ENCODE peak calls at places on chromosomes 6 and 20, in five cellular contexts. L, V, A, N and P are unnamed samples.

GRCh38 chr20:51569815-51570741 is 27.6 kb upstream of the NFATC2 start:
- DNase-seq in A (no peak), V (no peak), N (peak), L (no peak), P (peak)

GRCh38 chr6:3356056-3356823 is 97.5 kb downstream of the PSMG4 start:
- DNase-seq in A (peak), V (peak), L (peak), N (peak), P (no peak)

GRCh38 chr20:9353916-9354276 is 160.5 kb upstream of the LAMP5 start:
- DNase-seq in V (no peak), N (no peak), A (no peak), L (no peak), P (no peak)

GRCh38 chr6:88491266-88491665 is 325.1 kb upstream of the CNR1 start:
- DNase-seq in N (no peak), A (no peak), L (no peak), V (no peak), P (no peak)

GRCh38 chr20:21702553-21703467 is 2.7 kb upstream of the PAX1 start:
- DNase-seq in V (peak), A (peak), N (peak), L (no peak), P (peak)

GRCh38 chr6:46184114-46184513 is 13.3 kb upstream of the ENPP5 start:
- DNase-seq in L (peak), A (no peak), V (no peak), N (no peak), P (peak)

GRCh38 chr6:77290798-77291197 is 172.5 kb downstream of the HTR1B start:
- DNase-seq in V (no peak), L (no peak), A (no peak), N (no peak), P (no peak)

GRCh38 chr6:46655803-46656202 is 3.0 kb downstream of the SLC25A27 start:
- DNase-seq in L (no peak), A (peak), V (no peak), N (no peak), P (no peak)

GRCh38 chr6:30450908-30451818 is 38.1 kb upstream of the HLA-E start:
- DNase-seq in V (peak), N (peak), L (peak), A (no peak), P (peak)

DNA sequence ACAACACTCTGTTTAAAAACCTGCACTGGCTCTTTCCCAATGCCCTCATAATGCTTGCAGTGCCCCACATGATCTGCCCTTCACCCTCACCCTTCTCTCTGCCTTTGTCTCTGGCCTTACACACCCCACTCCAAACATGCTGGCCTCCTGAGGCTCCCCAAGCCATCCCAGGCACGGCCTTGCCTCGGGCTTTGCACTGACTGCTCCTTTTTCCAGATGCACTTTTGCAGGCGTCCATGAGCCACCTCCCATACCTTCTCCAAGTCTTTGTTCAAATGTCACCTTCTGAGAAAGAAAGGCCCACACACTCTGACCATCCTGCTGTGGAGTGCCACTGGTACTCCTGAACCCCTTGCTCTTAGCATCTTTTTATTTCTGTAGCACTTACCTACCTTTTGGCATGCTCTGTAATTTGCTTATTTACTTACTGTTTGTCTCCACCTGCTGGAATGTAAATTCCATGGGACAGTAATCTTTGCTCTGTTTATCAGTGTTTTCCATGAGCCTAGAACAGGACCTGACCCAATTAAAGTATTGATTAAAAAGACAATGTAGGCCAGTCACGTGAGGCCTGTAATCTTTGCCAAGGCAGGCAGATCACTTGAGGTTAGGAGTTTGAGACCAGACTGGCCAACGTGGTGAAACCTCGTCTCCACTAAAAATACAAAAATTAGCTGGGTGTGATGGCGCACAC is 30.7 kb downstream of the GFRA4 start:
- DNase-seq in A (no peak), N (no peak), L (no peak), V (no peak), P (no peak)
- TF ChIP-seq CTCF in A (no peak), N (no peak), L (no peak), V (no peak), P (no peak)

DNA sequence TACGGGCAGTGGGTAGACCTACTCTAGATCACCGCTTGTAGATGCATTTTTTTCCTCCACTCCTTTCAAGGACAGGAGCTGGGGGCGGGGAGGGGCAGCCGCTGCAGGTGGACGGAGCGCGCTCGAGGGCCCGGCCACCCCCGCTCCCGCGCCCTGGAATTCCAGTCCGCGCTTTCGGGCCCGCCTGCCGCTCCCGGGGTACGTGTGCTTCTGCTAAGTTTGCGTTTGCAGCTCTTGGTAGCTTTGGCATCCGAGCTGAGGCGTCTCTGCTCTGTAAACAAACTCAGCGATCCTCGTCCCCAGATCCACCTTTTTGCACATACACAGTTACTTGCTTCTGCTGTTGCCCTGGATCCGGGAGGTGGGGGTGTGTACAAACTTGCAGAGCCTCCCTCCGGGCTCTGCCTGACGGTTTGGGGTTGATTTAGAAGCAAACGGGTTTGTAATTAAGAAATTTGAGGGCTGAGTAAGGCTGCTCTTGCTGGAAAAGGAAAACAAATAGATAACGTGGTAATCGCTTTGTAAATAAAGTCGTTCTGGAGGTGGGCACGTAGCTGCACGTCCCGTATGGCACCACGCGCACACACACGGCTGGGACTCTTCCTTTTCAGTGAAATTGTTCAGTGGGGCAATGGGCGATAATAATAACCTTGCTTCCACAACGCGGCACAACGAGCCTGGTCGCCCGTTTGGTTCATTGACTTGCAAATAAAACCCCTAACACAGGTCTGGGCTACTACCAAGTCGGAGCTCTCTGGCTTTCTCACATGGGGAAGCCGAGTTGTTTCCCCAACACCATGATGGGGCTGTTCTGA is 998 bp upstream of the CITED2 start:
- DNase-seq in L (peak), A (peak), V (peak), N (peak), P (peak)
- TF ChIP-seq CTCF in L (no peak), A (no peak), V (no peak), N (no peak), P (peak)

GRCh38 chr6:26439151-26439550 is 1.2 kb upstream of the BTN3A3 start:
- DNase-seq in N (no peak), V (no peak), L (no peak), A (no peak), P (no peak)

GRCh38 chr6:26436018-26436417 is 4.3 kb upstream of the BTN3A3 start:
- DNase-seq in N (no peak), A (no peak), V (no peak), L (no peak), P (no peak)

GRCh38 chr6:26439552-26440125 is 665 bp upstream of the BTN3A3 start:
- DNase-seq in N (no peak), A (no peak), V (no peak), L (no peak), P (no peak)

GRCh38 chr6:26438000-26438399 is 2.3 kb upstream of the BTN3A3 start:
- DNase-seq in A (no peak), N (no peak), V (no peak), L (no peak), P (no peak)

GRCh38 chr6:26437550-26437949 is 2.8 kb upstream of the BTN3A3 start:
- DNase-seq in V (no peak), N (no peak), A (no peak), L (no peak), P (no peak)
- TF ChIP-seq CTCF in V (no peak), N (no peak), A (no peak), L (no peak), P (no peak)

GRCh38 chr6:106520711-106521367 is 108.5 kb downstream of the RTN4IP1 start:
- DNase-seq in N (no peak), L (no peak), A (no peak), V (peak), P (no peak)
- TF ChIP-seq CTCF in N (no peak), L (no peak), A (no peak), V (no peak), P (no peak)

GRCh38 chr20:43909211-43909610 is 5.4 kb upstream of the TOX2 start:
- DNase-seq in N (no peak), L (no peak), A (no peak), V (no peak), P (no peak)

GRCh38 chr20:43913291-43914025 is 1.2 kb upstream of the TOX2 start:
- DNase-seq in L (no peak), N (no peak), A (no peak), V (no peak), P (no peak)

GRCh38 chr20:43910564-43910963 is 4.1 kb upstream of the TOX2 start:
- DNase-seq in L (no peak), V (no peak), A (no peak), N (no peak), P (no peak)

GRCh38 chr20:43909720-43910119 is 4.9 kb upstream of the TOX2 start:
- DNase-seq in L (no peak), A (no peak), V (peak), N (no peak), P (no peak)

GRCh38 chr20:43911066-43911465 is 3.6 kb upstream of the TOX2 start:
- DNase-seq in N (no peak), L (peak), V (no peak), A (no peak), P (peak)
- TF ChIP-seq CTCF in N (no peak), L (peak), V (no peak), A (no peak), P (peak)

GRCh38 chr6:157323114-157323923 is at the start of gene TMEM242:
- DNase-seq in A (peak), V (peak), N (peak), L (peak), P (peak)
- TF ChIP-seq CTCF in A (peak), V (no peak), N (peak), L (no peak), P (peak)

GRCh38 chr6:154709621-154710020 is 23.6 kb upstream of the SCAF8 start:
- DNase-seq in V (no peak), N (no peak), L (no peak), A (no peak), P (no peak)

GRCh38 chr6:154706389-154706788 is 26.8 kb upstream of the SCAF8 start:
- DNase-seq in N (no peak), A (no peak), L (no peak), V (no peak), P (no peak)

GRCh38 chr6:154710689-154711088 is 22.5 kb upstream of the SCAF8 start:
- DNase-seq in A (no peak), V (no peak), L (no peak), N (no peak), P (no peak)

GRCh38 chr6:154703094-154703493 is 30.1 kb upstream of the SCAF8 start:
- DNase-seq in L (no peak), N (no peak), V (no peak), A (no peak), P (no peak)

GRCh38 chr6:154705471-154706113 is 27.6 kb upstream of the SCAF8 start:
- DNase-seq in N (no peak), V (no peak), L (no peak), A (no peak), P (no peak)
- TF ChIP-seq CTCF in N (no peak), V (no peak), L (no peak), A (no peak), P (peak)